ENCODE peak calls at places on chromosomes 7 and 10, in four cellular contexts. B is heart right ventricle, Y is psoas muscle, H is tibial nerve. T is an unnamed sample. For H3K9me3, the result is how much of the 10 kb centered on the place peaks cover.

GRCh38 chr7:36961097-36961496 is 236.8 kb upstream of the AOAH start:
- DNase-seq in Y (no peak), H (no peak), B (no peak), T (no peak)

GRCh38 chr7:156620246-156620775 is 20.3 kb upstream of the RNF32 start:
- DNase-seq in B (no peak), Y (no peak), H (no peak), T (no peak)

GRCh38 chr10:73965890-73966768 is 31.8 kb upstream of the VCL start:
- DNase-seq in B (peak), Y (peak), H (peak), T (no peak)

GRCh38 chr7:156984209-156984891 is 26.1 kb downstream of the MNX1 start:
- DNase-seq in B (no peak), H (peak), Y (no peak), T (no peak)

GRCh38 chr10:93199221-93199681 is 125.6 kb downstream of the CYP26A1 start:
- DNase-seq in B (peak), Y (peak), H (peak), T (no peak)

GRCh38 chr7:15515201-15515777 is 46.5 kb downstream of the AGMO start:
- DNase-seq in Y (no peak), H (no peak), B (no peak), T (no peak)

GRCh38 chr7:66696774-66697191 is 43.8 kb upstream of the RABGEF1 start:
- DNase-seq in H (no peak), Y (no peak), B (peak), T (no peak)

GRCh38 chr10:91552706-91553105 is 80.2 kb downstream of the PPP1R3C start:
- DNase-seq in B (peak), H (no peak), Y (no peak), T (no peak)

GRCh38 chr7:27947581-27948278 is 207.8 kb downstream of the TAX1BP1 start:
- DNase-seq in H (no peak), B (no peak), Y (no peak), T (no peak)

GRCh38 chr10:24897326-24897926 is 55.0 kb downstream of the PRTFDC1 start:
- DNase-seq in B (no peak), Y (no peak), H (no peak), T (no peak)

GRCh38 chr7:30795161-30795943 is 24.1 kb downstream of the MINDY4 start:
- DNase-seq in H (no peak), B (no peak), Y (no peak), T (no peak)

GRCh38 chr10:70378122-70378521 is 4.3 kb downstream of the LRRC20 start:
- DNase-seq in B (no peak), H (no peak), Y (peak), T (no peak)

GRCh38 chr7:125279956-125280355 is 350.3 kb upstream of the POT1 start:
- DNase-seq in Y (no peak), H (no peak), B (no peak), T (no peak)

GRCh38 chr7:46630031-46630430 is 709.0 kb upstream of the IGFBP3 start:
- DNase-seq in H (no peak), B (no peak), Y (no peak), T (no peak)

GRCh38 chr10:30062090-30062489 is 2.7 kb upstream of the JCAD start:
- DNase-seq in Y (no peak), B (no peak), H (no peak), T (no peak)

GRCh38 chr7:50757703-50758390 is 24.8 kb downstream of the GRB10 start:
- DNase-seq in B (no peak), H (no peak), Y (no peak), T (no peak)
- H3K27ac ChIP-seq in B (no peak), H (no peak), Y (no peak), T (no peak)

GRCh38 chr10:84026821-84027257 is 112.5 kb upstream of the GHITM start:
- DNase-seq in H (no peak), B (no peak), Y (no peak), T (no peak)
- TF ChIP-seq CTCF in H (peak), B (peak), Y (peak), T (peak)

GRCh38 chr10:43645866-43646265 is 2.8 kb downstream of the ZNF32 start:
- DNase-seq in H (no peak), Y (no peak), B (no peak), T (no peak)

GRCh38 chr10:43644252-43644651 is 4.4 kb downstream of the ZNF32 start:
- DNase-seq in Y (no peak), B (no peak), H (no peak), T (no peak)

DNA sequence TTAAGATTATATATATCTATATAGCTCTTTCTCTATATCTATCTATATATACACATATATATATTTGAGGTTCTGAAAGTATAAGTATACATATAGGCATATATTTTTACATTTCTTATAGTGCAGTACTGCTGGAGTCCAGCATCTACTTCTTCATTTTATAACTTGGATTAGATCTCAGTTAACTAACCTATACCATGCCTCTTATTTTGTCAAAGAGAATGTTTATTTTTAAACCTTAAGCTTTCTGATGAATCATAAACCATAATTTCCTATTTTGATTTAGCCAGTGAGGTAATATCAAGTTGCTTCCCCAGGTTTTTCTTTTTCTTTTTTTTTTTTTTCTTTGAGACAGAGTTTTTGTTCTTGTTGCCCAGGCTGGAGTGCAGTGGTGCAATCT is 8.1 kb downstream of the ZNF32 start:
- DNase-seq in Y (no peak), B (no peak), H (no peak), T (no peak)
- H3K9me3 ChIP-seq in Y (under half), B (under half), H (under half), T (half or more)

DNA sequence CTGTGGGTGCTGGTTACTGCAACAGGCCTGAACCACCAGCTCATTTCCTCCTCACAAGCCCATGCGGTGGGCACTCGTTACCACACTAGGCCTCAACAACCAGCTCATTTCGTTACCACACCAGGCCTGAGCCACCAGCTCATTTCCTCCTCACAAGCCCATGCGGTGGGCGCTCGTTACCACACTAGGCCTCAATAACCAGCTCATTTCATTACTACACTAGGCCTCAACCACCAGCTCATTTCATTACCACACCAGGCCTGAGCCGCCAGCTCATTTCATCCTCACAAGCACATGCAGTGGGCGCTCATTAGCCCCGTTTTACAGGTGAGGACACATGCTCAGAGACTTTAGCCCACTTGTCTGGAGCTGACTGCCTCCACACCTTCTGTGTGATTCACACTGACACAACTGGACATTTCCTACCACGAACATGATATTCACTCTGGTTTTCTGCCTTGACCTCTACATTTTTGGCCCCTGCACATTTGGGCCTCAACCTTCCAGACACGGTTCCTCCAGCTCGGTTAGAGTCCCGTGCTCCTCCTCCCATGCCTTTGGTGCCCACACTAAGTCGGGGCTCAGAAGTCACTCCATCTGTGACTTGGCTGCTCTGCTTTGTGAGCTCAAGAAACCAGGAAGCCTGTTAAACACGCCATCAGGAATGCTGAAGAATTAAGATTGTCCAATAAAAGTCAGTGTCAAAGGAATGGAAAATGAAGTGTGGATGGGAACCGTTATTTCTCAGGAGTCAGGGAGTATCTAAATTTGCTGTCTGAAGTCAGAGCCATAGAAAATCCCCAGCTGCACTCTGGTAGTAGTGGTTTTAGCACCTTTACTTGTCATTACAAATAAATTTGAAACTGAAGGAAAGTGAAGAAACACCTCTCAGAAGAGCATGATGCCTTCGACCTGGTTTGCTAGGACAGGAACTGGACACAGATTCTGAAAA is 55.8 kb upstream of the LANCL2 start:
- DNase-seq in Y (no peak), B (peak), H (no peak), T (peak)
- H3K27ac ChIP-seq in Y (peak), B (no peak), H (no peak), T (no peak)

DNA sequence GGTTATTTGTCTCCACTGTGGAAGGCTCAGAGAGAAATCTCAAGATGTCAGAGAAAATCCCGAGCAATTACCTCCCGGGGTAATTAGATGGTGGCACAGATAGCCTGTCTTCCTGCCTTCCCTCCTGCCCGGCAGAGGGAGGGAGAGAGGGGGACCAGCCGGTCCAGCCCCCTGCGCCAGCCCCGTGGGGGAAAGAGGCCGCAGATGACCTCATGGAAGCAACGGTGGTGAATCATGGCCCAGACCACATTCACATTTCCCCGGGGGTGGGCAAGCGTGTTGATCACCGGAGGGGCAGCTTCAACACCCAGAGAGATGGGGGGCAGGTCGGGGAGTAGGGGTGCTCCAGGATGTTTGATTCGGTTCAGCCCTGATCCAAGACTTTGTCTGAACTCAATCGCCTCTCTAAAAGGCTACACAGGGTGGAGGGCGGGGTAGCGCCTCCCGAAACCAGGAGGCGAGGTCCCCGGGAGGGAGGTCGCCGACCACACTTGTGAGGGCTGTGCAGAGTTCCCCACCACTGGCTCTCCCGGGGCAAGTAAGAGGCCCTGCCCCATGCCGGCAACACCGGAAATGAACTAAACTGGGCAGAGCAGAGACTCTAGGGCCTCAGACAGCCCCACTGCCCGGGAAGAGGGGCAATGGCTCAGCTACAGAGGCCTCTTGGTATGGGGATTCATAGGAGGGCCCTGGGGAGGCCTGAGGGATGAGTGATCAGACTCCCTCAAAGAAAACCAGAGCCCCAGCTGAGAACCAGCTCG is 89.1 kb upstream of the MYL10 start:
- DNase-seq in B (peak), Y (peak), H (no peak), T (no peak)
- TF ChIP-seq CTCF in B (no peak), Y (no peak), H (no peak), T (no peak)

DNA sequence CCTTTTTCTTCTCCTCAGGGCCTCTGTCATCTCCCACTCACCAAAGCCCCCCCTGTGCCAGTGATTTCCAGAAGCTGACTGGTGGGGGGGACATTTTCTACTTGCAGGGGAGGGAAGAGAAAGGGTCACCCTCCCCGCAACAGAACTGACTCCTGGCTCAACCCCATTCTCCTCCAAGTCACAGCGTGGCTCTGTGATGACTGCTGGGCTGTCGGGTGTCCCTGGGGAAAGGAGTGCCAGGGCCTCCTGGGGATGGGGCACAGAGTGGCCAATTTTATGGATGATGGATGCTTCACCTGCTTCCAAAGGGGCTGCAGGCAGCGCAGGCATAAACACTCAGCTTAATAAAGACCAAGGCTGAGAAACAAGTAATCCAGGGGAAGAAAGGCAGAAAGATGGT is 523.0 kb downstream of the PTPRN2 start:
- DNase-seq in Y (no peak), H (no peak), B (no peak), T (no peak)
- H3K9me3 ChIP-seq in Y (under half), H (under half), B (under half), T (under half)